ENCODE peak calls at places on chromosomes 3 and 15, in nine cellular contexts. L is central memory CD4-positive, alpha-beta T cell; I is heart left ventricle; V is Karpas-422; W is hepatic stellate cell; F is NCI-H1092 treated with DMSO at 0.1 percent for 48 hours; K is NCI-H2029 treated with DMSO at 0.1 percent for 48 hours; Q is RKO; C is MV-4-11. R is an unnamed sample.

GRCh38 chr15:69056365-69056764 is 41.9 kb downstream of the NOX5 start:
- DNase-seq in L (no peak), I (no peak), V (no peak), W (no peak), F (no peak), K (no peak), Q (no peak), C (no peak), R (peak)

GRCh38 chr3:132721479-132722164 is 587 bp downstream of the NPHP3 start:
- DNase-seq in L (no peak), I (peak), V (no peak), W (peak), F (peak), K (peak), Q (peak), C (peak), R (peak)

GRCh38 chr15:26620528-26620927 is 152.3 kb downstream of the GABRB3 start:
- DNase-seq in L (no peak), I (no peak), V (no peak), W (no peak), F (no peak), K (no peak), Q (no peak), C (no peak), R (peak)

GRCh38 chr3:21750291-21750690 is 719 bp downstream of the ZNF385D start:
- DNase-seq in L (no peak), I (no peak), V (no peak), W (no peak), F (no peak), K (no peak), Q (no peak), C (no peak), R (no peak)

GRCh38 chr3:172129868-172130751 is 90.7 kb downstream of the FNDC3B start:
- DNase-seq in L (peak), I (peak), V (no peak), W (peak), F (no peak), K (no peak), Q (peak), C (peak), R (peak)

GRCh38 chr3:99971761-99972160 is 142.5 kb downstream of the FILIP1L start:
- DNase-seq in L (no peak), I (no peak), V (no peak), W (no peak), F (no peak), K (no peak), Q (no peak), C (no peak), R (no peak)

GRCh38 chr15:56369234-56369633 is 4.0 kb downstream of the TEX9 start:
- DNase-seq in L (no peak), I (no peak), V (no peak), W (no peak), F (no peak), K (no peak), Q (no peak), C (no peak), R (peak)

GRCh38 chr3:157152930-157153329 is 7.0 kb downstream of the CCNL1 start:
- DNase-seq in L (no peak), I (no peak), V (no peak), W (no peak), F (no peak), K (no peak), Q (no peak), C (no peak), R (no peak)

GRCh38 chr3:102206506-102207145 is 228.2 kb upstream of the ZPLD1 start:
- DNase-seq in L (no peak), I (peak), V (no peak), W (no peak), F (no peak), K (no peak), Q (no peak), C (peak), R (no peak)

GRCh38 chr15:66743703-66744536 is 41.9 kb downstream of the SMAD6 start:
- DNase-seq in L (no peak), I (peak), V (no peak), W (no peak), F (no peak), K (no peak), Q (no peak), C (no peak), R (no peak)

R was measured in NCI-H1417.